ENCODE peak calls at places on chromosomes 6 and 20, in six cellular contexts. A, R, I, B, J and X are unnamed samples.

GRCh38 chr6:30687659-30688431 is 1.4 kb upstream of the PPP1R18 start:
- DNase-seq in A (no peak), R (no peak), I (peak), B (no peak), J (no peak), X (no peak)

GRCh38 chr6:44627091-44627878 is 239.8 kb downstream of the CDC5L start:
- DNase-seq in A (no peak), R (no peak), I (no peak), B (no peak), J (no peak), X (no peak)

GRCh38 chr6:44646355-44646754 is 258.8 kb downstream of the CDC5L start:
- DNase-seq in A (no peak), R (no peak), I (peak), B (no peak), J (no peak), X (no peak)

GRCh38 chr6:41736207-41736710 is 851 bp upstream of the TFEB start:
- DNase-seq in A (no peak), R (no peak), I (no peak), B (no peak), J (no peak), X (no peak)

GRCh38 chr6:55433446-55434130 is 106.3 kb downstream of the GFRAL start:
- DNase-seq in A (no peak), R (no peak), I (peak), B (no peak), J (no peak), X (no peak)

GRCh38 chr6:85685713-85686112 is 43.0 kb upstream of the SYNCRIP start:
- DNase-seq in A (no peak), R (peak), I (no peak), B (no peak), J (no peak), X (no peak)

GRCh38 chr20:62707281-62707941 is 1.2 kb upstream of the NTSR1 start:
- DNase-seq in A (no peak), R (no peak), I (no peak), B (no peak), J (no peak), X (no peak)

GRCh38 chr6:4008324-4009047 is 70.5 kb downstream of the FAM217A start:
- DNase-seq in A (no peak), R (no peak), I (peak), B (peak), J (peak), X (peak)

GRCh38 chr20:22842793-22843192 is 192.3 kb upstream of the SSTR4 start:
- DNase-seq in A (no peak), R (no peak), I (no peak), B (no peak), J (no peak), X (no peak)

GRCh38 chr6:113290684-113291083 is 566.5 kb upstream of the MARCKS start:
- DNase-seq in A (no peak), R (no peak), I (no peak), B (no peak), J (no peak), X (no peak)

GRCh38 chr6:128711149-128711548 is 171.8 kb upstream of the LAMA2 start:
- DNase-seq in A (no peak), R (no peak), I (no peak), B (no peak), J (no peak), X (no peak)
- TF ChIP-seq CEBPB in A (no peak), R (no peak), I (no peak), B (no peak), J (no peak), X (no peak)

GRCh38 chr6:157668034-157668401 is 155.0 kb upstream of the SNX9 start:
- DNase-seq in A (no peak), R (no peak), I (no peak), B (no peak), J (no peak), X (no peak)

GRCh38 chr6:157668690-157669089 is 154.4 kb upstream of the SNX9 start:
- DNase-seq in A (no peak), R (no peak), I (no peak), B (no peak), J (no peak), X (no peak)

GRCh38 chr6:157670466-157671186 is 152.4 kb upstream of the SNX9 start:
- DNase-seq in A (no peak), R (no peak), I (no peak), B (no peak), J (no peak), X (no peak)

GRCh38 chr6:157667211-157668033 is 155.6 kb upstream of the SNX9 start:
- DNase-seq in A (no peak), R (peak), I (peak), B (peak), J (peak), X (peak)

GRCh38 chr6:157669747-157670216 is 153.3 kb upstream of the SNX9 start:
- DNase-seq in A (peak), R (no peak), I (peak), B (peak), J (peak), X (no peak)
- TF ChIP-seq CEBPB in A (no peak), R (no peak), I (no peak), B (no peak), J (no peak), X (no peak)

DNA sequence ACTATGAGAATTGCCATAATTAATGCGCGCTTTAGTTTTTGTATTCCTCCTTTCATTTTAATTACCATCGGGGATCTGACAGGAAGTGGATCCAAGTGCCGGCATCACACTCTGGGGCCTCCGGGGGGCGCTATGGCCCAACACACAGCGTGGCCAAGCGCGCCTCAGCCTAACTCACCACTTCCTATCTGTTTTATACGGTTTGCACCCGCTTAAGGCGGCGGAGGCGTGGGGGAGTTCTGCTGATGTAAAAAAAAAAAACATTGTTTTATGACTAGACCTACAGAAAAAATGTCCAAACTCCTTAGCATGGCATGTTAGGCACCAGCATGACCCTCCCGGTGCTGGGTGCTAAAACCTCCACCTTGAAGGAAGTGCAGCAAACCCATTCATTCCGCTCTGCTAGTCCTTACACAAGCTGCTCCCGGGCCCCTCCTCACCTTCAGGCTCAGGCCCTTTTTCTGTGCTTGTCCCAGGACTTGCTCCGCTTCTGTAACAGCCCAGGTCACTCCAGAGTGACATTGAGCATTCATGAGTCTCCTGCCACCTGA is 4.5 kb upstream of the EBF4 start:
- DNase-seq in A (no peak), R (no peak), I (peak), B (no peak), J (peak), X (peak)
- TF ChIP-seq CEBPB in A (no peak), R (no peak), I (no peak), B (no peak), J (no peak), X (no peak)

GRCh38 chr20:1721687-1722512 is 64.3 kb upstream of the SIRPG start:
- DNase-seq in A (peak), R (no peak), I (no peak), B (no peak), J (no peak), X (no peak)
- TF ChIP-seq CEBPB in A (no peak), R (no peak), I (no peak), B (no peak), J (no peak), X (no peak)

GRCh38 chr6:116969211-116969863 is 92.3 kb downstream of the RFX6 start:
- DNase-seq in A (no peak), R (no peak), I (peak), B (peak), J (peak), X (peak)
- TF ChIP-seq CEBPB in A (peak), R (no peak), I (peak), B (peak), J (no peak), X (no peak)

GRCh38 chr6:43338243-43338642 is 29.6 kb upstream of the CRIP3 start:
- DNase-seq in A (no peak), R (peak), I (no peak), B (no peak), J (no peak), X (no peak)
- TF ChIP-seq CEBPB in A (no peak), R (no peak), I (no peak), B (no peak), J (no peak), X (no peak)

DNA sequence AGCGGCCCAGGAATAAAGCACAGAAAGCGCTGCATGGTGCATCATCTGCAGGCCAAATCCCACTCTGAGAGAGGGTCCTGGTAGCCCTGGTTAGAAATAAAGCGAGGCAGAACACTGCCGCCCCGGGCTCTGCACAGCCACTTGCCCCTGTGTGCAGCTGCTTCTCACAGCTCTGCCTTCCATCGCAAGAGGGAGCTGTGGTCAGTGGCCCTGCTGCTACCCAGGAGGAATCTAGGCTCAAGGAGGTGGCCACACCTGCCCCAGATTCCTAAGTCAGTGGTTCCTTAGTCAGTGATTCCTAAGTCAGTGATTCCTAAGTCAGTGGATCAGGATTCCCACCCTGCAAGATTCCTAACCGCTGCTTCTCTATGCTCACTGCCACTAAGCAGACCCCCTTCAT is 8.8 kb downstream of the CDH4 start:
- DNase-seq in A (no peak), R (no peak), I (no peak), B (no peak), J (no peak), X (no peak)
- TF ChIP-seq CEBPB in A (no peak), R (no peak), I (no peak), B (no peak), J (no peak), X (no peak)

DNA sequence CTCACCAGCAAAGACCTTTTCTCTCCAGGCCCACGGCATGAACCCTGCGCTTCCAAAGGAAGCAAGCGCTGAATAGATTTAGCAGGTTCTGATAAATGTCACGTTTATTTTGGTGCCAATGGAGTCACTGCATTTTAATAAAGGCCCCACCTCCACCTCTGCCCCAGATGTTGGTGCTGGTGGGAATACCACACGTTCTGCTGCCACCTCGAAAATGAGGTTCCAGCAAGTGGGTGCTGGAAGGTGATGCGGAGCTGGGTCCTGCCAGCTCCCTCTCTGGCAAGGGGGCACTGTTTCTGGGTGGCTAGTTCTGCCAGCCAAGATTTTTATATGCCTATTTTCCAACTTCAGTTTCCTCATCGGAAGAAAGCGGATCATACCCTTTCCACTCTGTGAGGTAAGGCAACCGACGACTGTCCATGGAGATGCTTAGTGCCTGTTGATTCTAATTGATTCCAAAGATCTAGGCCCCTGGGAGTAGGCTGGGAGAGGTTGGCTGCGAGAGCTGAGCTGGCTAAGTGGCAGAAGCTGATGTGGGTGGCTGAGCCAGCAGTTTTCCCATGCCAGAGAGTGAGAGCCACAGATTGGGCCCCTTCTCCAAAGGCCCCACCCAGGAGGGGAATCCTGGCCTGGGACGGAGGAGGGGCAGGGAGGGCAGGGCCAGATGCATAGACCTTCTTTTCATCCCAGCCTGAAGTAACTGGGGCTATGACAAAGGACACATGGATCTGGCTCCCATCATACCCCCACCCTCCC is 87.8 kb upstream of the MAFB start:
- DNase-seq in A (no peak), R (no peak), I (no peak), B (no peak), J (no peak), X (no peak)
- TF ChIP-seq CEBPB in A (no peak), R (no peak), I (no peak), B (no peak), J (no peak), X (no peak)